ENCODE peak calls at places on chromosomes 3 and 15, in nine cellular contexts. One of them, this sample, is unnamed.

GRCh38 chr15:60044636-60045273 is 40.6 kb downstream of the FOXB1 start:
- DNase-seq in globus pallidus: no peak
- DNase-seq in left colon: no peak
- DNase-seq in CD8-positive, alpha-beta T cell: no peak
- DNase-seq in spleen: no peak
- DNase-seq in psoas muscle: no peak
- DNase-seq in activated CD8-positive, alpha-beta memory T cell treated with anti-CD3 and anti-CD28 coated beads, Interleukin-2, amount 10 ng/mL, durations not matched to agents 7 days and 5 days: peak; percentile 70
- DNase-seq in H9: no peak
- DNase-seq in Right ventricle myocardium inferior: no peak
- DNase-seq in this sample: no peak

GRCh38 chr3:71355037-71355436 is 228.5 kb downstream of the FOXP1 start:
- DNase-seq in globus pallidus: no peak
- DNase-seq in left colon: no peak
- DNase-seq in CD8-positive, alpha-beta T cell: no peak
- DNase-seq in spleen: no peak
- DNase-seq in psoas muscle: no peak
- DNase-seq in activated CD8-positive, alpha-beta memory T cell treated with anti-CD3 and anti-CD28 coated beads, Interleukin-2, amount 10 ng/mL, durations not matched to agents 7 days and 5 days: no peak
- DNase-seq in H9: no peak
- DNase-seq in Right ventricle myocardium inferior: no peak
- DNase-seq in this sample: no peak

GRCh38 chr3:110198717-110199587 is 861.6 kb upstream of the DPPA4 start:
- DNase-seq in globus pallidus: peak; percentile 33
- DNase-seq in left colon: no peak
- DNase-seq in CD8-positive, alpha-beta T cell: no peak
- DNase-seq in spleen: peak; percentile 66
- DNase-seq in psoas muscle: peak; percentile 36
- DNase-seq in activated CD8-positive, alpha-beta memory T cell treated with anti-CD3 and anti-CD28 coated beads, Interleukin-2, amount 10 ng/mL, durations not matched to agents 7 days and 5 days: no peak
- DNase-seq in H9: no peak
- DNase-seq in Right ventricle myocardium inferior: no peak
- DNase-seq in this sample: no peak

GRCh38 chr3:127820871-127821853 is 1.2 kb downstream of the MGLL start:
- DNase-seq in globus pallidus: no peak
- DNase-seq in left colon: peak; percentile 83
- DNase-seq in CD8-positive, alpha-beta T cell: no peak
- DNase-seq in spleen: peak; percentile 82
- DNase-seq in psoas muscle: peak; percentile 60
- DNase-seq in activated CD8-positive, alpha-beta memory T cell treated with anti-CD3 and anti-CD28 coated beads, Interleukin-2, amount 10 ng/mL, durations not matched to agents 7 days and 5 days: peak; percentile 53
- DNase-seq in H9: no peak
- DNase-seq in Right ventricle myocardium inferior: peak; percentile 78
- DNase-seq in this sample: peak; percentile 46

GRCh38 chr15:34335176-34335575 is 2.4 kb downstream of the SLC12A6 start:
- DNase-seq in globus pallidus: peak; percentile 19
- DNase-seq in left colon: no peak
- DNase-seq in CD8-positive, alpha-beta T cell: no peak
- DNase-seq in spleen: no peak
- DNase-seq in psoas muscle: no peak
- DNase-seq in activated CD8-positive, alpha-beta memory T cell treated with anti-CD3 and anti-CD28 coated beads, Interleukin-2, amount 10 ng/mL, durations not matched to agents 7 days and 5 days: no peak
- DNase-seq in H9: no peak
- DNase-seq in Right ventricle myocardium inferior: no peak
- DNase-seq in this sample: peak; percentile 35

GRCh38 chr15:33108518-33108917 is 86.0 kb downstream of the FMN1 start:
- DNase-seq in globus pallidus: no peak
- DNase-seq in left colon: no peak
- DNase-seq in CD8-positive, alpha-beta T cell: no peak
- DNase-seq in spleen: no peak
- DNase-seq in psoas muscle: no peak
- DNase-seq in activated CD8-positive, alpha-beta memory T cell treated with anti-CD3 and anti-CD28 coated beads, Interleukin-2, amount 10 ng/mL, durations not matched to agents 7 days and 5 days: no peak
- DNase-seq in H9: no peak
- DNase-seq in Right ventricle myocardium inferior: no peak
- DNase-seq in this sample: no peak

GRCh38 chr15:45669422-45669821 is 34.6 kb downstream of the SQOR start:
- DNase-seq in globus pallidus: no peak
- DNase-seq in left colon: no peak
- DNase-seq in CD8-positive, alpha-beta T cell: no peak
- DNase-seq in spleen: no peak
- DNase-seq in psoas muscle: no peak
- DNase-seq in activated CD8-positive, alpha-beta memory T cell treated with anti-CD3 and anti-CD28 coated beads, Interleukin-2, amount 10 ng/mL, durations not matched to agents 7 days and 5 days: no peak
- DNase-seq in H9: no peak
- DNase-seq in Right ventricle myocardium inferior: no peak
- DNase-seq in this sample: no peak

GRCh38 chr15:23467110-23467600 is 20.1 kb upstream of the GOLGA6L2 start:
- DNase-seq in globus pallidus: peak; percentile 19
- DNase-seq in left colon: no peak
- DNase-seq in CD8-positive, alpha-beta T cell: no peak
- DNase-seq in spleen: no peak
- DNase-seq in psoas muscle: no peak
- DNase-seq in activated CD8-positive, alpha-beta memory T cell treated with anti-CD3 and anti-CD28 coated beads, Interleukin-2, amount 10 ng/mL, durations not matched to agents 7 days and 5 days: no peak
- DNase-seq in H9: no peak
- DNase-seq in Right ventricle myocardium inferior: no peak
- DNase-seq in this sample: peak; percentile 45

GRCh38 chr3:37645801-37646380 is 215.8 kb upstream of the CTDSPL start:
- DNase-seq in globus pallidus: no peak
- DNase-seq in left colon: no peak
- DNase-seq in CD8-positive, alpha-beta T cell: no peak
- DNase-seq in spleen: no peak
- DNase-seq in psoas muscle: no peak
- DNase-seq in activated CD8-positive, alpha-beta memory T cell treated with anti-CD3 and anti-CD28 coated beads, Interleukin-2, amount 10 ng/mL, durations not matched to agents 7 days and 5 days: peak; percentile 26
- DNase-seq in H9: no peak
- DNase-seq in Right ventricle myocardium inferior: no peak
- DNase-seq in this sample: peak; percentile 10

GRCh38 chr3:64859625-64860590 is 172.1 kb upstream of the ADAMTS9 start:
- DNase-seq in globus pallidus: no peak
- DNase-seq in left colon: no peak
- DNase-seq in CD8-positive, alpha-beta T cell: no peak
- DNase-seq in spleen: no peak
- DNase-seq in psoas muscle: no peak
- DNase-seq in activated CD8-positive, alpha-beta memory T cell treated with anti-CD3 and anti-CD28 coated beads, Interleukin-2, amount 10 ng/mL, durations not matched to agents 7 days and 5 days: no peak
- DNase-seq in H9: no peak
- DNase-seq in Right ventricle myocardium inferior: no peak
- DNase-seq in this sample: peak; percentile 64

GRCh38 chr3:186255703-186256331 is 106.2 kb downstream of the DGKG start:
- DNase-seq in globus pallidus: no peak
- DNase-seq in left colon: peak; percentile 77
- DNase-seq in CD8-positive, alpha-beta T cell: no peak
- DNase-seq in spleen: peak; percentile 85
- DNase-seq in psoas muscle: no peak
- DNase-seq in activated CD8-positive, alpha-beta memory T cell treated with anti-CD3 and anti-CD28 coated beads, Interleukin-2, amount 10 ng/mL, durations not matched to agents 7 days and 5 days: no peak
- DNase-seq in H9: peak; percentile 59
- DNase-seq in Right ventricle myocardium inferior: no peak
- DNase-seq in this sample: no peak

GRCh38 chr3:73143401-73143800 is 81.9 kb downstream of the EBLN2 start:
- DNase-seq in globus pallidus: no peak
- DNase-seq in left colon: no peak
- DNase-seq in CD8-positive, alpha-beta T cell: no peak
- DNase-seq in spleen: no peak
- DNase-seq in psoas muscle: no peak
- DNase-seq in activated CD8-positive, alpha-beta memory T cell treated with anti-CD3 and anti-CD28 coated beads, Interleukin-2, amount 10 ng/mL, durations not matched to agents 7 days and 5 days: no peak
- DNase-seq in H9: no peak
- DNase-seq in Right ventricle myocardium inferior: no peak
- DNase-seq in this sample: no peak

GRCh38 chr15:36579792-36580431 is 486 bp downstream of the CDIN1 start:
- DNase-seq in globus pallidus: peak; percentile 53
- DNase-seq in left colon: no peak
- DNase-seq in CD8-positive, alpha-beta T cell: no peak
- DNase-seq in spleen: no peak
- DNase-seq in psoas muscle: no peak
- DNase-seq in activated CD8-positive, alpha-beta memory T cell treated with anti-CD3 and anti-CD28 coated beads, Interleukin-2, amount 10 ng/mL, durations not matched to agents 7 days and 5 days: peak; percentile 53
- DNase-seq in H9: no peak
- DNase-seq in Right ventricle myocardium inferior: no peak
- DNase-seq in this sample: no peak

GRCh38 chr3:30760737-30761136 is 133.7 kb downstream of the GADL1 start:
- DNase-seq in globus pallidus: no peak
- DNase-seq in left colon: no peak
- DNase-seq in CD8-positive, alpha-beta T cell: no peak
- DNase-seq in spleen: no peak
- DNase-seq in psoas muscle: no peak
- DNase-seq in activated CD8-positive, alpha-beta memory T cell treated with anti-CD3 and anti-CD28 coated beads, Interleukin-2, amount 10 ng/mL, durations not matched to agents 7 days and 5 days: no peak
- DNase-seq in H9: no peak
- DNase-seq in Right ventricle myocardium inferior: no peak
- DNase-seq in this sample: no peak

GRCh38 chr3:151169700-151170224 is 33.3 kb downstream of the GPR171 start:
- DNase-seq in globus pallidus: peak; percentile 48
- DNase-seq in left colon: no peak
- DNase-seq in CD8-positive, alpha-beta T cell: no peak
- DNase-seq in spleen: peak; percentile 82
- DNase-seq in psoas muscle: peak; percentile 70
- DNase-seq in activated CD8-positive, alpha-beta memory T cell treated with anti-CD3 and anti-CD28 coated beads, Interleukin-2, amount 10 ng/mL, durations not matched to agents 7 days and 5 days: peak; percentile 57
- DNase-seq in H9: no peak
- DNase-seq in Right ventricle myocardium inferior: peak; percentile 84
- DNase-seq in this sample: no peak

GRCh38 chr15:97023131-97023844 is 692.8 kb downstream of the NR2F2 start:
- DNase-seq in globus pallidus: no peak
- DNase-seq in left colon: no peak
- DNase-seq in CD8-positive, alpha-beta T cell: no peak
- DNase-seq in spleen: no peak
- DNase-seq in psoas muscle: no peak
- DNase-seq in activated CD8-positive, alpha-beta memory T cell treated with anti-CD3 and anti-CD28 coated beads, Interleukin-2, amount 10 ng/mL, durations not matched to agents 7 days and 5 days: no peak
- DNase-seq in H9: no peak
- DNase-seq in Right ventricle myocardium inferior: no peak
- DNase-seq in this sample: peak; percentile 91

GRCh38 chr15:82540984-82541431 is 751 bp upstream of the RPS17 start:
- DNase-seq in globus pallidus: no peak
- DNase-seq in left colon: peak; percentile 37
- DNase-seq in CD8-positive, alpha-beta T cell: no peak
- DNase-seq in spleen: peak; percentile 86
- DNase-seq in psoas muscle: peak; percentile 49
- DNase-seq in activated CD8-positive, alpha-beta memory T cell treated with anti-CD3 and anti-CD28 coated beads, Interleukin-2, amount 10 ng/mL, durations not matched to agents 7 days and 5 days: no peak
- DNase-seq in H9: peak; percentile 50
- DNase-seq in Right ventricle myocardium inferior: no peak
- DNase-seq in this sample: no peak

GRCh38 chr3:64259646-64260045 is 34.4 kb upstream of the PRICKLE2 start:
- DNase-seq in globus pallidus: no peak
- DNase-seq in left colon: no peak
- DNase-seq in CD8-positive, alpha-beta T cell: no peak
- DNase-seq in spleen: no peak
- DNase-seq in psoas muscle: no peak
- DNase-seq in activated CD8-positive, alpha-beta memory T cell treated with anti-CD3 and anti-CD28 coated beads, Interleukin-2, amount 10 ng/mL, durations not matched to agents 7 days and 5 days: no peak
- DNase-seq in H9: no peak
- DNase-seq in Right ventricle myocardium inferior: no peak
- DNase-seq in this sample: no peak

GRCh38 chr3:128343287-128344045 is 123.2 kb downstream of the DNAJB8 start:
- DNase-seq in globus pallidus: no peak
- DNase-seq in left colon: peak; percentile 20
- DNase-seq in CD8-positive, alpha-beta T cell: no peak
- DNase-seq in spleen: peak; percentile 29
- DNase-seq in psoas muscle: peak; percentile 25
- DNase-seq in activated CD8-positive, alpha-beta memory T cell treated with anti-CD3 and anti-CD28 coated beads, Interleukin-2, amount 10 ng/mL, durations not matched to agents 7 days and 5 days: no peak
- DNase-seq in H9: peak; percentile 61
- DNase-seq in Right ventricle myocardium inferior: no peak
- DNase-seq in this sample: peak; percentile 56

GRCh38 chr15:84883433-84883832 is 1.0 kb upstream of the SLC28A1 start:
- DNase-seq in globus pallidus: no peak
- DNase-seq in left colon: no peak
- DNase-seq in CD8-positive, alpha-beta T cell: no peak
- DNase-seq in spleen: no peak
- DNase-seq in psoas muscle: no peak
- DNase-seq in activated CD8-positive, alpha-beta memory T cell treated with anti-CD3 and anti-CD28 coated beads, Interleukin-2, amount 10 ng/mL, durations not matched to agents 7 days and 5 days: no peak
- DNase-seq in H9: no peak
- DNase-seq in Right ventricle myocardium inferior: no peak
- DNase-seq in this sample: peak; percentile 11